ENCODE peak calls at places on chromosomes 5 and 9, in five cellular contexts. F is fibroblast of the aortic adventitia, I is adrenal gland, J is mucosa of descending colon, S is GM04504. Q is an unnamed sample.

GRCh38 chr5:37683072-37683471 is 156.8 kb downstream of the GDNF start:
- DNase-seq in J (no peak), S (no peak), F (no peak), I (no peak), Q (no peak)

GRCh38 chr5:101679816-101680215 is 616.3 kb downstream of the SLCO4C1 start:
- DNase-seq in S (no peak), I (no peak), J (no peak), F (peak), Q (peak)

GRCh38 chr9:89179920-89180667 is 1.5 kb upstream of the SHC3 start:
- DNase-seq in J (peak), F (peak), S (peak), I (peak), Q (peak)

GRCh38 chr9:112348993-112349333 is 15.5 kb upstream of the PTBP3 start:
- DNase-seq in S (no peak), F (no peak), I (no peak), J (no peak), Q (no peak)

GRCh38 chr9:132141948-132142594 is 19.8 kb upstream of the NTNG2 start:
- DNase-seq in I (no peak), S (no peak), J (no peak), F (no peak), Q (no peak)

GRCh38 chr9:73683862-73684591 is 532.4 kb downstream of the ANXA1 start:
- DNase-seq in F (peak), I (no peak), S (peak), J (no peak), Q (peak)

GRCh38 chr9:72635197-72635596 is 113.8 kb downstream of the TMC1 start:
- DNase-seq in I (no peak), J (no peak), F (no peak), S (no peak), Q (no peak)

GRCh38 chr9:121744002-121744686 is 92.7 kb downstream of the DAB2IP start:
- DNase-seq in S (no peak), F (peak), I (peak), J (peak), Q (no peak)

GRCh38 chr9:123615381-123615780 is 259.4 kb downstream of the CRB2 start:
- DNase-seq in F (no peak), J (no peak), I (no peak), S (no peak), Q (no peak)

GRCh38 chr9:127347831-127348699 is 48.9 kb upstream of the SLC2A8 start:
- DNase-seq in J (no peak), I (peak), F (peak), S (no peak), Q (no peak)